ENCODE peak calls at places on chromosomes 5 and 9, in eight cellular contexts. V, X, Z, D, Q, E, Y and C are unnamed samples.

GRCh38 chr9:122383992-122384461 is 13.2 kb downstream of the PTGS1 start:
- DNase-seq in D (no peak), E (peak), Q (peak), Z (peak), X (no peak), V (no peak), Y (no peak), C (no peak)

GRCh38 chr5:162067138-162067537 is 435 bp upstream of the GABRG2 start:
- DNase-seq in D (no peak), V (no peak), X (no peak), Y (no peak), E (no peak), Q (no peak), Z (no peak), C (no peak)

GRCh38 chr5:32013658-32014057 is 160.5 kb downstream of the GOLPH3 start:
- DNase-seq in Q (no peak), Y (no peak), Z (no peak), D (no peak), V (peak), E (no peak), X (no peak), C (no peak)

GRCh38 chr5:150642567-150642927 is 2.1 kb downstream of the SYNPO start:
- DNase-seq in D (no peak), Y (peak), V (no peak), Q (peak), X (peak), E (peak), Z (peak), C (peak)

GRCh38 chr9:98538626-98539031 is 170.1 kb downstream of the GABBR2 start:
- DNase-seq in D (no peak), Q (peak), X (peak), E (no peak), V (no peak), Z (no peak), Y (no peak), C (no peak)

GRCh38 chr9:127698985-127699670 is 7.7 kb upstream of the CFAP157 start:
- DNase-seq in Z (peak), E (peak), X (peak), Q (no peak), D (peak), Y (peak), V (peak), C (peak)

GRCh38 chr5:79771387-79771786 is 81.8 kb downstream of the CMYA5 start:
- DNase-seq in Y (no peak), Q (no peak), X (no peak), Z (no peak), V (no peak), D (no peak), E (peak), C (peak)

GRCh38 chr9:35158501-35159280 is 3.1 kb upstream of the UNC13B start:
- DNase-seq in X (no peak), Y (no peak), E (no peak), D (no peak), Q (no peak), V (peak), Z (no peak), C (no peak)

GRCh38 chr9:133928248-133928764 is 63.8 kb downstream of the VAV2 start:
- DNase-seq in Y (no peak), X (no peak), Z (no peak), E (no peak), V (no peak), D (no peak), Q (no peak), C (no peak)

GRCh38 chr5:154477382-154478223 is 424 bp downstream of the HAND1 start:
- DNase-seq in Z (no peak), X (no peak), V (no peak), Y (no peak), E (peak), D (peak), Q (no peak), C (no peak)

GRCh38 chr5:59231221-59231931 is 648.5 kb downstream of the RAB3C start:
- DNase-seq in E (no peak), D (peak), Q (no peak), X (no peak), V (no peak), Z (no peak), Y (no peak), C (no peak)

GRCh38 chr9:121280715-121281613 is 13.0 kb downstream of the GSN start:
- DNase-seq in Q (no peak), Z (no peak), D (no peak), X (no peak), E (no peak), V (no peak), Y (no peak), C (no peak)
- H3K4me3 ChIP-seq in Q (no peak), Z (no peak), D (no peak), X (no peak), E (no peak), V (no peak), Y (no peak), C (no peak)

GRCh38 chr9:131731237-131731995 is 8.5 kb downstream of the RAPGEF1 start:
- DNase-seq in Z (no peak), V (peak), Y (no peak), Q (peak), X (no peak), D (no peak), E (no peak), C (no peak)
- H3K4me3 ChIP-seq in Z (no peak), V (peak), Y (no peak), Q (peak), X (no peak), D (no peak), E (no peak), C (no peak)

GRCh38 chr9:18477121-18477705 is 3.3 kb downstream of the ADAMTSL1 start:
- DNase-seq in Z (no peak), V (no peak), E (no peak), D (no peak), Y (no peak), Q (no peak), X (no peak), C (no peak)
- H3K4me3 ChIP-seq in Z (no peak), V (no peak), E (no peak), D (no peak), Y (no peak), Q (no peak), X (no peak), C (no peak)

DNA sequence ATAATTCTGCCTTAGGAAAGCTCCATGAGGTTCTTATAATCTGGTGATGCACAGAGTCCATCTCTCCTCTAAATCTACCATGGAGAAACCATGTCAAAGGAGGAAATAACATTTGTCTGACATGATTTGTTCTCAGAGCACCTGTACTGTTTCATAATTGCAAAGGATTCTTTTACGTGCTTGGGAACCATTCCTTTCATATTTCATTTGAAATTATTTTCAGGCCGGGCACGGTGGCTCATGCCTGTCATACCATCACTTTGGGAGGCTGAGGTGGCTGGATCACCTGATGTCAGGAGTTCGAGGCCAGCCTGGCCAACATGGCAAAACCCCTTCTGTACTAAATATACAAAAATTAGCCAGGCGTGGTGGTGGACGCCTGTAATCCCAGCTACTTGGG is 65.4 kb downstream of the UGCG start:
- DNase-seq in Y (no peak), Q (no peak), X (no peak), V (no peak), E (no peak), Z (no peak), D (no peak), C (no peak)
- H3K4me3 ChIP-seq in Y (no peak), Q (no peak), X (no peak), V (no peak), E (no peak), Z (no peak), D (no peak), C (no peak)

DNA sequence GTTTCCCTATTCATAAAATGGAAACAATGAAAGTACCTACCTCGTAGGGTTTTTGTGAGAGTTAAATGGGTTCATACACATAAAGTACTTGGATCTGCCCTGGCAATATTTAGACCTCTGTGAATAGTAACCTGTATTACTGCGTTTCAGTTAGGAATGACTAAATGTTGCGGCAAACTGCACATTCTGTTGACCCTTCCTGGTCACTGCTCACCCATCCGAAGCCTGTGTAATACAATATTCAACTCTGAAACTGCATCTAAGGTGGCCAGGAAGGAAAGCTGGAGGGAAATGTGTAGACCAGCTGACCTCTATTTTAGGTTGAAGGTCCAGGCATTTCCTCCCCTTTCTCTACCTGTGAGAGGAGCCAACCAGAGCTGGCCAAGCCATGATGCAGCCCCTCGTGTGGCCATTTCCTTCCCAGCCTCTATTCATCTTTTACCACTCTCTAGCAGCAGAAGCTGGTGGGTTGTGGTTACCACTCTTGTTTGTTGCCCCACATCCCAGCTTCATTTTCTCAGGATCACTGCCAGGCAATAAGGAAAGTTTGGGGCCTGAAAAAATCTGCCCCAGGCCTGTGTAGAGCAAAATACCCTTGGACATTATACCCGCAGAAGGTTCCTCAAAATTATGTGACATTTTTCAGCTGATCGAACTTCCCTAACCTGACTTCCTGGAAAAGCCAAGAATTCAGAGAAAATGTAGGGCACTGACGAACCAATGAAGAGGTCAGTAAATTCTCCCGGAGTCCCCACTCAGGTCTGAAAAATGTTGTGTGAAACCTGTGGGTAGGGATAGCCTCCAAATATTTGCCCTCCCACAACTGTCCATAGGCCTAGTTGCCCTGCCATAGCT is 20.5 kb upstream of the PDCD1LG2 start:
- DNase-seq in Y (no peak), Q (no peak), E (no peak), Z (no peak), D (no peak), V (no peak), X (no peak), C (no peak)
- H3K4me3 ChIP-seq in Y (no peak), Q (no peak), E (no peak), Z (no peak), D (no peak), V (no peak), X (no peak), C (no peak)

GRCh38 chr9:137127301-137128157 is 11.4 kb upstream of the GRIN1 start:
- DNase-seq in E (peak), Z (no peak), Q (peak), Y (peak), X (no peak), V (peak), D (no peak), C (no peak)
- H3K4me3 ChIP-seq in E (peak), Z (peak), Q (peak), Y (peak), X (no peak), V (peak), D (no peak), C (peak)

GRCh38 chr9:38090170-38090569 is 21.1 kb upstream of the SHB start:
- DNase-seq in Z (no peak), V (no peak), E (no peak), X (no peak), Q (no peak), Y (no peak), D (no peak), C (no peak)

GRCh38 chr9:38092200-38092524 is 23.1 kb upstream of the SHB start:
- DNase-seq in E (no peak), V (no peak), D (no peak), Z (no peak), Q (no peak), Y (no peak), X (no peak), C (no peak)

GRCh38 chr9:38091310-38092199 is 22.5 kb upstream of the SHB start:
- DNase-seq in E (no peak), X (no peak), Y (no peak), Q (no peak), Z (no peak), D (no peak), V (no peak), C (no peak)

GRCh38 chr9:38096238-38096805 is 27.3 kb upstream of the SHB start:
- DNase-seq in E (no peak), D (no peak), Y (no peak), Z (peak), Q (no peak), V (no peak), X (no peak), C (no peak)

GRCh38 chr9:38094165-38094564 is 25.1 kb upstream of the SHB start:
- DNase-seq in X (no peak), Q (no peak), Z (no peak), E (no peak), Y (no peak), V (no peak), D (no peak), C (no peak)
- H3K4me3 ChIP-seq in X (no peak), Q (no peak), Z (no peak), E (no peak), Y (no peak), V (no peak), D (no peak), C (no peak)